ENCODE peak calls at places on chromosomes 13 and 19, in five cellular contexts. I is activated CD4-positive, alpha-beta T cell treated with anti-CD3 and anti-CD28 coated beads, Interleukin-2, amount 50 U/mL, for 48 hours; M is IMR-90; X is astrocyte of the hippocampus; A is adrenal gland. W is an unnamed sample.

GRCh38 chr13:49635599-49636433 is 7.5 kb downstream of the ARL11 start:
- DNase-seq in I (no peak), M (peak; percentile 43), X (no peak), A (peak; percentile 65), W (no peak)

GRCh38 chr13:96898855-96899254 is 95.4 kb downstream of the OXGR1 start:
- DNase-seq in I (no peak), M (no peak), X (no peak), A (no peak), W (no peak)

GRCh38 chr13:113155201-113155600 is 3.2 kb upstream of the PROZ start:
- DNase-seq in I (no peak), M (no peak), X (no peak), A (no peak), W (no peak)

GRCh38 chr13:22828081-22828480 is 352.7 kb upstream of the SGCG start:
- DNase-seq in I (no peak), M (peak; percentile 2), X (peak; percentile 35), A (no peak), W (no peak)

GRCh38 chr19:18152444-18152816 is 533 bp upstream of the PIK3R2 start:
- DNase-seq in I (peak; percentile 99), M (peak; percentile 96), X (peak; percentile 98), A (peak; percentile 98), W (peak; percentile 96)

GRCh38 chr13:73422973-73423372 is 364.2 kb downstream of the KLF5 start:
- DNase-seq in I (no peak), M (no peak), X (no peak), A (no peak), W (no peak)

GRCh38 chr19:40533508-40533907 is 43.2 kb upstream of the SHKBP1 start:
- DNase-seq in I (no peak), M (no peak), X (no peak), A (no peak), W (no peak)

GRCh38 chr19:1691589-1692290 is 39.3 kb upstream of the TCF3 start:
- DNase-seq in I (no peak), M (no peak), X (no peak), A (no peak), W (no peak)

GRCh38 chr19:966481-967088 is 17.6 kb upstream of the WDR18 start:
- DNase-seq in I (no peak), M (no peak), X (no peak), A (no peak), W (no peak)

GRCh38 chr19:51142119-51142518 is at the start of gene SIGLEC7:
- DNase-seq in I (no peak), M (no peak), X (no peak), A (peak; percentile 68), W (peak; percentile 60)

GRCh38 chr19:18649371-18650047 is 12.7 kb downstream of the KLHL26 start:
- DNase-seq in I (no peak), M (peak; percentile 70), X (peak; percentile 45), A (no peak), W (peak; percentile 91)

GRCh38 chr13:21326155-21327030 is 132.7 kb downstream of the ZDHHC20 start:
- DNase-seq in I (no peak), M (peak; percentile 46), X (peak; percentile 73), A (peak; percentile 20), W (no peak)

GRCh38 chr13:29707876-29708543 is 112.5 kb upstream of the SLC7A1 start:
- DNase-seq in I (peak; percentile 65), M (peak; percentile 41), X (peak; percentile 59), A (peak; percentile 22), W (peak; percentile 59)

GRCh38 chr13:66837246-66837645 is 392.9 kb downstream of the PCDH9 start:
- DNase-seq in I (no peak), M (no peak), X (no peak), A (no peak), W (no peak)

GRCh38 chr13:110455444-110455843 is 106.1 kb downstream of the RAB20 start:
- DNase-seq in I (no peak), M (no peak), X (no peak), A (no peak), W (no peak)

GRCh38 chr19:43755256-43755801 is 567 bp upstream of the SMG9 start:
- DNase-seq in I (peak; percentile 88), M (peak; percentile 61), X (peak; percentile 82), A (peak; percentile 84), W (peak; percentile 95)

GRCh38 chr19:57068921-57069697 is 50.7 kb upstream of the USP29 start:
- DNase-seq in I (peak; percentile 7), M (no peak), X (no peak), A (peak; percentile 85), W (no peak)

GRCh38 chr19:52498571-52498970 is 28.9 kb upstream of the ZNF808 start:
- DNase-seq in I (no peak), M (no peak), X (no peak), A (no peak), W (no peak)

GRCh38 chr19:43704002-43704705 is 11.7 kb upstream of the IRGC start:
- DNase-seq in I (no peak), M (no peak), X (no peak), A (no peak), W (no peak)

GRCh38 chr19:54338521-54338920 is 441 bp downstream of the LILRA4 start:
- DNase-seq in I (no peak), M (no peak), X (no peak), A (no peak), W (no peak)

GRCh38 chr19:48393559-48394330 is at the start of gene GRIN2D:
- DNase-seq in I (peak; percentile 27), M (peak; percentile 33), X (peak; percentile 71), A (no peak), W (peak; percentile 68)

GRCh38 chr19:39951686-39952085 is 17.3 kb upstream of the FCGBP start:
- DNase-seq in I (no peak), M (peak; percentile 61), X (peak; percentile 18), A (peak; percentile 46), W (no peak)

GRCh38 chr13:35859981-35860380 is 271.2 kb downstream of the DCLK1 start:
- DNase-seq in I (no peak), M (no peak), X (no peak), A (no peak), W (no peak)

GRCh38 chr13:20191311-20191901 is 1.3 kb downstream of the GJB2 start:
- DNase-seq in I (no peak), M (no peak), X (no peak), A (no peak), W (no peak)

GRCh38 chr13:76016799-76017198 is 380.7 kb downstream of the LMO7 start:
- DNase-seq in I (peak; percentile 15), M (peak; percentile 23), X (peak; percentile 30), A (peak; percentile 18), W (no peak)